ENCODE peak calls at places on chromosomes 3 and 15, in nine cellular contexts. J is esophagus squamous epithelium, H is NCI-H774, Y is fibroblast of pulmonary artery, O is WERI-Rb-1, R is adipocyte, F is heart right ventricle, L is pancreas, E is tibial artery. N is an unnamed sample.

GRCh38 chr3:183428140-183429023 is at the start of gene MCF2L2:
- DNase-seq in O (peak), H (peak), J (no peak), F (peak), L (peak), R (peak), Y (peak), E (peak), N (peak)

GRCh38 chr15:70701891-70702568 is 61.3 kb downstream of the UACA start:
- DNase-seq in J (no peak), L (no peak), O (no peak), F (no peak), H (no peak), E (no peak), Y (peak), R (peak), N (no peak)

GRCh38 chr3:116046350-116046749 is 398.9 kb downstream of the LSAMP start:
- DNase-seq in R (no peak), O (no peak), Y (no peak), J (no peak), H (no peak), E (no peak), L (no peak), F (no peak), N (no peak)

GRCh38 chr15:71784719-71785118 is 25.6 kb upstream of the NR2E3 start:
- DNase-seq in F (no peak), E (no peak), H (no peak), O (no peak), L (no peak), Y (no peak), J (no peak), R (no peak), N (peak)

GRCh38 chr15:34362047-34362773 is 4.8 kb downstream of the LPCAT4 start:
- DNase-seq in R (no peak), L (no peak), F (no peak), Y (no peak), E (no peak), H (no peak), O (no peak), J (no peak), N (no peak)

GRCh38 chr3:1195922-1196321 is 103.1 kb downstream of the CNTN6 start:
- DNase-seq in Y (peak), L (no peak), O (no peak), R (no peak), H (no peak), J (no peak), F (no peak), E (peak), N (no peak)

GRCh38 chr3:134481166-134481565 is 4.6 kb downstream of the ANAPC13 start:
- DNase-seq in F (no peak), R (no peak), J (no peak), O (no peak), Y (no peak), L (no peak), H (no peak), E (no peak), N (no peak)

GRCh38 chr3:46276497-46277099 is 34.3 kb downstream of the CCR3 start:
- DNase-seq in L (peak), E (peak), H (no peak), O (peak), R (no peak), J (no peak), Y (peak), F (peak), N (peak)

GRCh38 chr15:25787381-25787780 is 75.7 kb downstream of the ATP10A start:
- DNase-seq in R (peak), O (no peak), J (no peak), L (no peak), Y (no peak), H (no peak), F (no peak), E (no peak), N (no peak)

GRCh38 chr15:94231728-94232086 is 346 bp downstream of the MCTP2 start:
- DNase-seq in Y (no peak), E (peak), F (no peak), H (no peak), R (peak), O (no peak), J (no peak), L (no peak), N (no peak)